ENCODE peak calls at places on chromosomes 6 and 20, in four cellular contexts. M is endothelial cell of umbilical vein, Y is neural progenitor cell, F is mammary epithelial cell. X is an unnamed sample.

GRCh38 chr20:9068232-9068781 is 580 bp upstream of the PLCB4 start:
- DNase-seq in M (peak), Y (peak), F (no peak), X (peak)

GRCh38 chr6:154878866-154879491 is 116.1 kb upstream of the TIAM2 start:
- DNase-seq in M (no peak), Y (no peak), F (peak), X (no peak)

GRCh38 chr6:39847216-39847615 is 55.0 kb downstream of the DAAM2 start:
- DNase-seq in M (no peak), Y (no peak), F (no peak), X (no peak)

GRCh38 chr6:29553268-29554057 is 6.1 kb downstream of the UBD start:
- DNase-seq in M (peak), Y (peak), F (peak), X (peak)

GRCh38 chr6:111559193-111560097 is 46.2 kb downstream of the TRAF3IP2 start:
- DNase-seq in M (no peak), Y (no peak), F (no peak), X (no peak)

GRCh38 chr6:64467656-64468055 is 832.1 kb downstream of the PHF3 start:
- DNase-seq in M (no peak), Y (no peak), F (no peak), X (no peak)

GRCh38 chr6:57029213-57029612 is 17.3 kb upstream of the KIAA1586 start:
- DNase-seq in M (no peak), Y (no peak), F (no peak), X (peak)

GRCh38 chr6:46983007-46983411 is 59.1 kb downstream of the ADGRF1 start:
- DNase-seq in M (peak), Y (peak), F (peak), X (peak)

GRCh38 chr6:20755631-20756030 is 221.4 kb downstream of the CDKAL1 start:
- DNase-seq in M (no peak), Y (no peak), F (peak), X (no peak)

GRCh38 chr6:15956205-15957106 is 172.4 kb upstream of the MYLIP start:
- DNase-seq in M (peak), Y (no peak), F (no peak), X (peak)

GRCh38 chr6:87333591-87334181 is 4.6 kb upstream of the GJB7 start:
- DNase-seq in M (no peak), Y (no peak), F (peak), X (no peak)

GRCh38 chr6:134873500-134874388 is 76.2 kb downstream of the ALDH8A1 start:
- DNase-seq in M (no peak), Y (no peak), F (no peak), X (no peak)

GRCh38 chr6:692356-692851 is 535 bp downstream of the EXOC2 start:
- DNase-seq in M (peak), Y (peak), F (peak), X (peak)

GRCh38 chr6:37807656-37808055 is 11.9 kb upstream of the ZFAND3 start:
- DNase-seq in M (no peak), Y (no peak), F (peak), X (no peak)

GRCh38 chr6:27129917-27130316 is 117.6 kb upstream of the PRSS16 start:
- DNase-seq in M (no peak), Y (no peak), F (no peak), X (no peak)

GRCh38 chr20:40532103-40532502 is 156.9 kb downstream of the MAFB start:
- DNase-seq in M (peak), Y (peak), F (peak), X (no peak)

GRCh38 chr20:63772781-63773520 is 33.4 kb downstream of the SLC2A4RG start:
- DNase-seq in M (no peak), Y (no peak), F (no peak), X (no peak)

GRCh38 chr20:63641146-63641791 is 12.0 kb downstream of the STMN3 start:
- DNase-seq in M (peak), Y (no peak), F (peak), X (no peak)

GRCh38 chr6:20212392-20213111 is at the start of gene MBOAT1:
- DNase-seq in M (peak), Y (peak), F (peak), X (peak)

GRCh38 chr6:63802606-63803206 is 167.1 kb downstream of the PHF3 start:
- DNase-seq in M (peak), Y (no peak), F (no peak), X (no peak)

GRCh38 chr6:47839645-47840044 is 57.8 kb downstream of the OPN5 start:
- DNase-seq in M (no peak), Y (no peak), F (no peak), X (no peak)

GRCh38 chr20:29410805-29411457 is 1846.5 kb upstream of the DEFB115 start:
- DNase-seq in M (no peak), Y (no peak), F (no peak), X (no peak)

GRCh38 chr20:9344080-9344920 is 170.1 kb upstream of the LAMP5 start:
- DNase-seq in M (peak), Y (no peak), F (no peak), X (no peak)

GRCh38 chr20:53133134-53133533 is 161.0 kb downstream of the TSHZ2 start:
- DNase-seq in M (no peak), Y (no peak), F (no peak), X (no peak)

DNA sequence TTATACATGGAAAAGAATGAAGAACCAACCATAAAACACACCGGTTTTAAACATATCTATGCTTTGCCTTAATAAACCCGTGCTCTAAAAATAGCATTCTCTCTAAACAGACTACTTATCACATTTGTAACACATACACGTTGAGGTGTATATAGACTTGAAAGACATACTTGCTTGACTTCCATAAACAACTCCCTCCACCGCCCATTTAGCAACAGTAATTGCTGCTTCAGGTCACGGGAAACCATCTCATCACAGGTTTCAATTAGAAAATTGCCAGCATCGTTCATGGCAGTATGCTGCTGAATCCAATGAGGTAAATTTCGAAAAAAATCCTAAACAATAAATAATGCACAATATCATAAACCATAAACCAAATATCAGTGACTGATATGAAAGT is 174.0 kb downstream of the SYNE1 start:
- DNase-seq in M (no peak), Y (no peak), F (no peak), X (no peak)
- TF ChIP-seq EZH2 in M (no peak), Y (no peak), F (no peak), X (no peak)

GRCh38 chr6:43628392-43629103 is 516 bp downstream of the GTPBP2 start:
- DNase-seq in M (peak), Y (peak), F (peak), X (peak)
- H2AFZ ChIP-seq in M (peak), Y (peak), F (peak), X (peak)

GRCh38 chr6:43269273-43270007 is 26.2 kb downstream of the TTBK1 start:
- DNase-seq in M (no peak), Y (peak), F (no peak), X (peak)
- TF ChIP-seq EZH2 in M (peak), Y (no peak), F (no peak), X (no peak)

GRCh38 chr6:81772741-81773140 is 20.3 kb upstream of the TENT5A start:
- DNase-seq in M (no peak), Y (no peak), F (peak), X (no peak)

GRCh38 chr6:81768150-81768942 is 15.9 kb upstream of the TENT5A start:
- DNase-seq in M (no peak), Y (no peak), F (no peak), X (no peak)

GRCh38 chr6:81770395-81770794 is 17.9 kb upstream of the TENT5A start:
- DNase-seq in M (no peak), Y (no peak), F (no peak), X (no peak)

GRCh38 chr6:81767163-81768000 is 14.9 kb upstream of the TENT5A start:
- DNase-seq in M (no peak), Y (no peak), F (peak), X (no peak)

GRCh38 chr6:81769834-81770233 is 17.4 kb upstream of the TENT5A start:
- DNase-seq in M (no peak), Y (peak), F (peak), X (no peak)
- H2AFZ ChIP-seq in M (no peak), Y (peak), F (no peak), X (no peak)

DNA sequence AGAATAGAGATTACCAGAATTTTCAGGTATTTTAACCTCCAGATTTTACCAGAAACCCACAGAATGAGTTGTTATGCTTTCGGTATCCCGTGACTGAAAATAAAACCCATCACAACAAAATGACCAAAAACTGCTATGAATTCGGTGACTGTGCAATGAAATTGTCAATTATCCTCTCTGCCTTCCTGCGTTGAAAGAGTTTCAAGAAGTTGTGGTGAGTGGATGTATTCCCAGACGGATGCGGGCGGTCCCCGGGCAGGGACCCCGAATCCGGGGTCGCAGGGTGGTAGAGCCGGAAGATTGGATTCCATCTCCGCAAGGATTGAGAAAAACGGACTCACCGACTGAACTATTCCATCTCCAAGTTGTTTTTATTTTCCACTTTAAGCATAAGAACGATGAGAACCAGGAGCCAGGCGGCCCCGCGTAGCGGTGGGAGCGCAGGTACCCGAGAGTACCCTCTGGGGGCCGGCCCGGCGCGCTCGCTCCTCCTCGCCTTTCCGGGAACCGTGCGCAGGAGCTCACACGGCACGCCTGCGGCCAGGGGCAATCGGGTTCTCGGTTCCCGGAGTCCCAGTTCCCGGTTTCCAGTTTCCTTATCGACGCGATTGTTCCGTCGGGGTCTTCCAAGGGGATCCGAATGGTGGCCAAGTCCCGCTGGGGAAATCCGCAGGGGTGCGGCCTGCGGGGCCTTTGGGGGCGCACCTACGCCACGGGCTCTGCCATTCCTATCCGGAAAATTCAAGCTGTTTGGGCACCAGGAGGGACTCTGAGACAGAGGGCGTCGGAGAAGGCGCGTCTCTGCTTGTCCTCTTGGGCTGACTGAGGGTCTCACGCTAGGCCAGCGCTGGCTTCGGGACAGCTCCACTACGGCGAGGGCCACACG is 104.9 kb upstream of the PRDM1 start:
- DNase-seq in M (no peak), Y (peak), F (no peak), X (no peak)
- TF ChIP-seq EZH2 in M (peak), Y (peak), F (no peak), X (no peak)

GRCh38 chr6:77217896-77218295 is 245.4 kb downstream of the HTR1B start:
- DNase-seq in M (no peak), Y (no peak), F (no peak), X (no peak)
- H2AFZ ChIP-seq in M (no peak), Y (no peak), F (peak), X (no peak)

GRCh38 chr6:170290306-170291128 is at the start of gene DLL1:
- DNase-seq in M (peak), Y (peak), F (peak), X (peak)
- TF ChIP-seq EZH2 in M (peak), Y (no peak), F (no peak), X (peak)

DNA sequence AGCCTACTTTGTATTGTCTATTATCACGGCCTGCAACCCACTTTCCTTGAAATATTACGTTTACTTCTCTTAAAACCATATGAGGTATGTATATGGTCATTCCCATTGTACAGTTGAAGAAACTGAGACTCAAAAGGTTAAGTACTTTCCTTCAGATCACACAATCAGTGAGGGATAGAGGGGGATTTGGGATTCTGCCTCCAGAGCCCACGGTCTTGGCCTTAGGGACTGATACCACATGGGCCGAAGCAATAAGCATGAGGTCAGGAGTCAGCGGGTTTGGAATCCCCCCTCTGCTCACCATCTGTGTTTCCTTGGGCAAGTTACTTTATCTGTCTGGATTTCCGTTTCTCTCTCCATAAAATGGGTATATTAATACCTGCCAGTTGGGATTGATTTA is 19.4 kb upstream of the EPB41L1 start:
- DNase-seq in M (no peak), Y (no peak), F (no peak), X (no peak)
- H2AFZ ChIP-seq in M (no peak), Y (no peak), F (no peak), X (no peak)

DNA sequence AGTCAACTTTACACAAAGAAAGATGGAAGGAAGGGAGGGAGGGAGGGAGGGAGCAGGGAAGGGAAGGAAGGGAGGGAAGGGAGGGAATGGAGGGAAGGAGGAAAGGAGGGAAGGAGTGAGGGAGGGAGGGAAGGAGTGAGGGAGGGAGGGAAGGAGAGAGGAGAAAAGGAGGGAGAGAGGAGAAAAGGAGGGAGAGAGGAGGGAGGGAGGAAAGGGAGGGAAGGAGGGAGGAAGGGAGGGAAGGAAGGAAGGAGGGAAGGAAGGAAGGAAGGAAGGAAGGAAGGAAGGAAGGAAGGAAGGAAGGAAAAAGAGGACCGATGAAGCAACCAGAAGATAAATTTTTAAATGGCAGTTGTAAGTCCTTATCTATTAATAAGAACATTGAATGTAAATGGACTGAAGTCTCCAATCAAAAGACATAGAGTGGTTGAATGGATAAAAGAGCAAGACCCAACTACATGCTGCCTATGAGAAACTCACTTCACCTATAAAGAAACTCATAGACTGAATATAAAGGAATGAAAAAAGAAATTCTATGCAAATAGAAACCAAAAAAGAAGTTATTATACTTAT is 5.7 kb upstream of the DEFB129 start:
- DNase-seq in M (no peak), Y (no peak), F (no peak), X (no peak)
- TF ChIP-seq EZH2 in M (no peak), Y (no peak), F (no peak), X (no peak)